ENCODE peak calls at places on chromosomes 16 and 17, in four cellular contexts. B, G, M and I are unnamed samples.
A peak's percentile ranks its signal among the peaks of the same experiment; 100 is the strongest.

GRCh38 chr17:45311762-45312476 is 4.9 kb downstream of the MAP3K14 start:
- DNase-seq in B (no peak), G (no peak), M (no peak), I (peak; percentile 50)

GRCh38 chr17:81125573-81126081 is 39.7 kb upstream of the PVALEF start:
- DNase-seq in B (no peak), G (no peak), M (no peak), I (no peak)

GRCh38 chr17:37521821-37522220 is 32.1 kb downstream of the DUSP14 start:
- DNase-seq in B (no peak), G (no peak), M (no peak), I (no peak)

GRCh38 chr17:66717680-66718079 is 117.2 kb upstream of the CACNG5 start:
- DNase-seq in B (no peak), G (no peak), M (no peak), I (no peak)

GRCh38 chr16:87457724-87458423 is 35.0 kb downstream of the ZCCHC14 start:
- DNase-seq in B (no peak), G (peak; percentile 38), M (no peak), I (no peak)

GRCh38 chr17:58200024-58200633 is 7.6 kb downstream of the EPX start:
- DNase-seq in B (peak; percentile 63), G (no peak), M (no peak), I (peak; percentile 57)

GRCh38 chr17:78357687-78358537 is 2.0 kb downstream of the SOCS3 start:
- DNase-seq in B (no peak), G (no peak), M (no peak), I (no peak)

GRCh38 chr17:17495448-17496188 is 577 bp downstream of the RASD1 start:
- DNase-seq in B (no peak), G (no peak), M (no peak), I (no peak)

GRCh38 chr17:64020068-64020766 is at the start of gene ICAM2:
- DNase-seq in B (no peak), G (peak; percentile 90), M (peak; percentile 49), I (no peak)

GRCh38 chr16:28905800-28906372 is 19.2 kb downstream of the RABEP2 start:
- DNase-seq in B (no peak), G (no peak), M (no peak), I (no peak)

GRCh38 chr17:48139948-48140347 is 32.4 kb downstream of the SNX11 start:
- DNase-seq in B (no peak), G (no peak), M (no peak), I (no peak)

GRCh38 chr17:73798111-73798748 is 154.0 kb upstream of the SDK2 start:
- DNase-seq in B (no peak), G (no peak), M (no peak), I (no peak)

GRCh38 chr17:31581022-31581483 is 189.6 kb downstream of the RAB11FIP4 start:
- DNase-seq in B (no peak), G (no peak), M (no peak), I (no peak)

GRCh38 chr16:85367485-85367884 is 245.6 kb upstream of the GSE1 start:
- DNase-seq in B (no peak), G (no peak), M (no peak), I (no peak)

GRCh38 chr17:72826602-72827001 is 265.9 kb downstream of the SLC39A11 start:
- DNase-seq in B (peak; percentile 17), G (no peak), M (no peak), I (no peak)

GRCh38 chr17:57215317-57215716 is 41.0 kb upstream of the MSI2 start:
- DNase-seq in B (no peak), G (no peak), M (no peak), I (no peak)

GRCh38 chr16:66412182-66412581 is 14.9 kb upstream of the BEAN1 start:
- DNase-seq in B (no peak), G (no peak), M (no peak), I (no peak)

GRCh38 chr17:73163043-73163442 is 1.8 kb upstream of the SSTR2 start:
- DNase-seq in B (no peak), G (no peak), M (no peak), I (no peak)

GRCh38 chr16:706189-707061 is 824 bp upstream of the FBXL16 start:
- DNase-seq in B (no peak), G (no peak), M (no peak), I (no peak)

GRCh38 chr16:1331712-1332617 is 1.5 kb upstream of the BAIAP3 start:
- DNase-seq in B (peak; percentile 74), G (peak; percentile 39), M (peak; percentile 70), I (peak; percentile 92)

GRCh38 chr17:80882323-80882722 is 109.3 kb upstream of the CHMP6 start:
- DNase-seq in B (no peak), G (no peak), M (no peak), I (no peak)

GRCh38 chr16:16830401-16830800 is 451.5 kb downstream of the NPIPA7 start:
- DNase-seq in B (no peak), G (no peak), M (no peak), I (no peak)

GRCh38 chr16:50531901-50532300 is 16.3 kb upstream of the NKD1 start:
- DNase-seq in B (no peak), G (no peak), M (no peak), I (no peak)

GRCh38 chr17:48023408-48024148 is 14.0 kb downstream of the COPZ2 start:
- DNase-seq in B (no peak), G (no peak), M (no peak), I (no peak)

GRCh38 chr17:44279586-44280344 is 11.8 kb upstream of the SLC4A1 start:
- DNase-seq in B (peak; percentile 81), G (peak; percentile 66), M (peak; percentile 49), I (no peak)

GRCh38 chr17:861364-861763 is 79.2 kb downstream of the MRM3 start:
- DNase-seq in B (no peak), G (no peak), M (no peak), I (no peak)

GRCh38 chr16:3305109-3306068 is at the start of the genes TIGD7 and ZNF75A:
- DNase-seq in B (peak; percentile 82), G (peak; percentile 45), M (peak; percentile 93), I (peak; percentile 88)
- TF ChIP-seq POLR2AphosphoS5 in B (peak; percentile 60), G (peak; percentile 95), M (peak; percentile 97), I (peak; percentile 91)

DNA sequence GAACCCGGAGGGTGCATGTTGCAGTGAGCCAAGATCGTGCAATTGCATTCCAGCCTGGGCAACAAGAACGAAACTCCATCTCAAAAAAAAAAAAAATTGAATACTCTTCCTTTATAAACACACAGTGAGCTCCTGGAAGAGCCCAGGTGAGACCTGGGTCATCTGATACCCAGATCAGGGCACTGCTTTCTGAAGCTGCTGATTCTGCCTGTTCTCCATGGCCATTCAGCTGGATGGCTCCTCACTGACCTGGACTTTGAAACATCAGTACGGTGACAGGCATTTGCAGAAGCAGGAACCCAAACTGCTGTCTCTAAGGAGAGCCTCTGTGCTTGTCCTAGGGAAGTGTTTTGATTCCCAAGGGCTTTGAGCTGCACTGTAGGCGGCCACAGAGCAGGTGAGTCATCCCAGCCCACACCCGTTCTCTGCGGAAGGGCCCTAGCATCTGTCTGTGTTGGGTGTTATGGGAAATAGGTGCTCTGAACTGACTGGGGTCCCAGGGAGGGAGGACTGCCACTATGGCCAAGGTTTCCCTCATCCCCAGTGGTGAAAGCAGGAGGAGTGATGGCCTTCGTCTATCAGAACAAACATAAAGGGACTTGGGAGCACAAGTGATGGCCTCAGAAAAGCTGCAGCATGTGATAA is 60.7 kb upstream of the ADCY9 start:
- DNase-seq in B (peak; percentile 29), G (peak; percentile 21), M (peak; percentile 66), I (peak; percentile 30)
- TF ChIP-seq SPI1 in B (peak; percentile 7), G (peak; percentile 26), M (no peak), I (peak; percentile 29)

GRCh38 chr17:33954597-33954996 is 300.5 kb upstream of the CCL2 start:
- DNase-seq in B (no peak), G (no peak), M (no peak), I (no peak)
- TF ChIP-seq POLR2AphosphoS5 in B (no peak), G (no peak), M (no peak), I (no peak)

DNA sequence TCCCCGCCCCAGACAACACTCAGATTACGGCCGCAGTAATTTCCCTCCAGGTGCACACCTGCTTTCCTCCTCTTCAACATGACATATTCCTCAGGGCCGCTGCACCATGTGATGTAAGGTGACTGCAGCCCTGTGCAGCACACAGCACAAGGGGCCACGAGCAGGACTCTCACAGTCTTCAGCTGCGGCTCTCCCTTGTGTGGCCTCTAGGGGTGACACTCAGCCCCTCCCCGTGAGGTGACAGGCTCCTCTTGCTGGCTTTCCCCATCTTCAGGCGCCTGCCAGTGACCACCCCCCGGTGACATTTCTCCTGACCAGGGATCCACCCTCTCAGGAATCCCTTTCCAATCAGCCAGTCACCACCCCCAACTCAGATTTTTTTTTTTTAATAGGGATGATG is 31.3 kb upstream of the ABCC3 start:
- DNase-seq in B (peak; percentile 66), G (no peak), M (no peak), I (peak; percentile 63)
- TF ChIP-seq SPI1 in B (no peak), G (no peak), M (no peak), I (no peak)

GRCh38 chr16:56915311-56916105 is 16.4 kb upstream of the HERPUD1 start:
- DNase-seq in B (no peak), G (no peak), M (no peak), I (no peak)
- TF ChIP-seq POLR2AphosphoS5 in B (no peak), G (no peak), M (no peak), I (no peak)